ENCODE peak calls at places on chromosome 14, in nine cellular contexts. P is nephron progenitor cell, K is lung, Y is PC-9, B is sigmoid colon, T is fibroblast of lung, A is neural crest cell, F is HL-60, V is osteocyte. Z is an unnamed sample.

GRCh38 chr14:37047226-37047625 is 125.2 kb downstream of the SLC25A21 start:
- DNase-seq in P (no peak), K (no peak), Y (no peak), B (no peak), T (peak), A (no peak), F (no peak), V (no peak), Z (no peak)

GRCh38 chr14:70924521-70924920 is 17.3 kb downstream of the PCNX1 start:
- DNase-seq in P (no peak), K (no peak), Y (no peak), B (no peak), T (no peak), A (no peak), F (no peak), V (no peak), Z (no peak)

GRCh38 chr14:60349663-60350365 is 100.8 kb downstream of the PPM1A start:
- DNase-seq in P (peak), K (no peak), Y (peak), B (no peak), T (peak), A (no peak), F (peak), V (no peak), Z (no peak)

GRCh38 chr14:93128785-93129459 is 13.2 kb upstream of the ITPK1 start:
- DNase-seq in P (no peak), K (no peak), Y (no peak), B (no peak), T (no peak), A (no peak), F (no peak), V (no peak), Z (no peak)

GRCh38 chr14:106883218-106883692 is 1356.9 kb downstream of the TMEM121 start:
- DNase-seq in P (peak), K (no peak), Y (no peak), B (no peak), T (no peak), A (no peak), F (peak), V (peak), Z (no peak)

GRCh38 chr14:34270361-34270760 is 191.7 kb downstream of the SPTSSA start:
- DNase-seq in P (no peak), K (no peak), Y (no peak), B (no peak), T (peak), A (no peak), F (no peak), V (no peak), Z (no peak)

GRCh38 chr14:105857816-105858675 is 331.7 kb downstream of the TMEM121 start:
- DNase-seq in P (no peak), K (no peak), Y (no peak), B (peak), T (no peak), A (no peak), F (no peak), V (peak), Z (no peak)

GRCh38 chr14:103483600-103483999 is 39.0 kb downstream of the CKB start:
- DNase-seq in P (no peak), K (no peak), Y (peak), B (no peak), T (peak), A (no peak), F (no peak), V (peak), Z (no peak)

GRCh38 chr14:38716871-38717270 is 386.2 kb downstream of the SEC23A start:
- DNase-seq in P (no peak), K (no peak), Y (no peak), B (no peak), T (peak), A (no peak), F (no peak), V (no peak), Z (no peak)

GRCh38 chr14:76710093-76711010 is 50.9 kb upstream of the VASH1 start:
- DNase-seq in P (peak), K (no peak), Y (peak), B (no peak), T (peak), A (peak), F (peak), V (peak), Z (no peak)

GRCh38 chr14:24920265-24921080 is 129.5 kb downstream of the STXBP6 start:
- DNase-seq in P (no peak), K (no peak), Y (no peak), B (no peak), T (no peak), A (no peak), F (no peak), V (no peak), Z (no peak)

GRCh38 chr14:106185837-106186233 is 659.5 kb downstream of the TMEM121 start:
- DNase-seq in P (no peak), K (no peak), Y (no peak), B (no peak), T (no peak), A (no peak), F (no peak), V (no peak), Z (no peak)

GRCh38 chr14:103542545-103543088 is 13.6 kb downstream of the TRMT61A start:
- DNase-seq in P (peak), K (no peak), Y (peak), B (peak), T (no peak), A (peak), F (no peak), V (no peak), Z (peak)

GRCh38 chr14:88802596-88802995 is 9.8 kb upstream of the EML5 start:
- DNase-seq in P (no peak), K (no peak), Y (no peak), B (no peak), T (no peak), A (no peak), F (no peak), V (no peak), Z (no peak)

GRCh38 chr14:67680121-67680602 is 5.7 kb upstream of the VTI1B start:
- DNase-seq in P (no peak), K (no peak), Y (no peak), B (no peak), T (peak), A (no peak), F (no peak), V (no peak), Z (no peak)

GRCh38 chr14:30751646-30752416 is 122.5 kb upstream of the COCH start:
- DNase-seq in P (no peak), K (no peak), Y (no peak), B (no peak), T (no peak), A (no peak), F (no peak), V (no peak), Z (no peak)

GRCh38 chr14:103882503-103883262 is 35.3 kb upstream of the PPP1R13B start:
- DNase-seq in P (no peak), K (no peak), Y (no peak), B (no peak), T (no peak), A (no peak), F (no peak), V (no peak), Z (no peak)

GRCh38 chr14:44657688-44658388 is 150.8 kb upstream of the FSCB start:
- DNase-seq in P (no peak), K (no peak), Y (peak), B (no peak), T (peak), A (no peak), F (no peak), V (no peak), Z (no peak)

GRCh38 chr14:94638330-94638729 is 26.1 kb downstream of the SERPINA3 start:
- DNase-seq in P (no peak), K (no peak), Y (no peak), B (peak), T (peak), A (no peak), F (no peak), V (no peak), Z (no peak)

GRCh38 chr14:66717571-66718140 is 209.7 kb downstream of the GPHN start:
- DNase-seq in P (no peak), K (no peak), Y (no peak), B (no peak), T (no peak), A (no peak), F (peak), V (no peak), Z (no peak)

GRCh38 chr14:68089146-68089715 is 269.7 kb downstream of the RAD51B start:
- DNase-seq in P (peak), K (no peak), Y (no peak), B (peak), T (peak), A (no peak), F (no peak), V (no peak), Z (no peak)

GRCh38 chr14:92789457-92790089 is 4.5 kb upstream of the GOLGA5 start:
- DNase-seq in P (no peak), K (no peak), Y (no peak), B (no peak), T (peak), A (no peak), F (no peak), V (no peak), Z (no peak)

GRCh38 chr14:80587096-80587724 is 354.3 kb downstream of the CEP128 start:
- DNase-seq in P (no peak), K (no peak), Y (no peak), B (no peak), T (peak), A (no peak), F (peak), V (no peak), Z (no peak)

GRCh38 chr14:34450958-34451357 is 11.1 kb downstream of the SPTSSA start:
- DNase-seq in P (no peak), K (no peak), Y (no peak), B (no peak), T (no peak), A (no peak), F (no peak), V (no peak), Z (no peak)

GRCh38 chr14:56733396-56733795 is 76.9 kb downstream of the OTX2 start:
- DNase-seq in P (no peak), K (no peak), Y (no peak), B (no peak), T (no peak), A (no peak), F (no peak), V (peak), Z (no peak)

GRCh38 chr14:22190411-22191191 is 398.4 kb downstream of the DAD1 start:
- DNase-seq in P (no peak), K (no peak), Y (peak), B (no peak), T (peak), A (no peak), F (no peak), V (no peak), Z (no peak)

GRCh38 chr14:103711516-103712431 is 3.5 kb downstream of the XRCC3 start:
- DNase-seq in P (no peak), K (peak), Y (peak), B (peak), T (no peak), A (no peak), F (no peak), V (no peak), Z (no peak)

GRCh38 chr14:85178869-85179268 is 351.1 kb upstream of the FLRT2 start:
- DNase-seq in P (no peak), K (no peak), Y (no peak), B (no peak), T (no peak), A (no peak), F (no peak), V (no peak), Z (no peak)

GRCh38 chr14:22099942-22100763 is 426.5 kb upstream of the OR4E1 start:
- DNase-seq in P (peak), K (peak), Y (no peak), B (peak), T (peak), A (peak), F (peak), V (no peak), Z (peak)

GRCh38 chr14:88995437-88996198 is 171.2 kb downstream of the TTC8 start:
- DNase-seq in P (no peak), K (peak), Y (no peak), B (no peak), T (peak), A (no peak), F (no peak), V (no peak), Z (no peak)

GRCh38 chr14:31038521-31039166 is 12.5 kb upstream of the STRN3 start:
- DNase-seq in P (no peak), K (no peak), Y (no peak), B (no peak), T (peak), A (no peak), F (no peak), V (no peak), Z (no peak)

GRCh38 chr14:55979096-55979495 is 139.1 kb upstream of the PELI2 start:
- DNase-seq in P (no peak), K (no peak), Y (no peak), B (no peak), T (no peak), A (no peak), F (no peak), V (no peak), Z (no peak)

GRCh38 chr14:87133073-87133815 is 859.7 kb downstream of the GALC start:
- DNase-seq in P (no peak), K (no peak), Y (no peak), B (no peak), T (peak), A (no peak), F (no peak), V (no peak), Z (no peak)

GRCh38 chr14:79605863-79606262 is 605.4 kb downstream of the DIO2 start:
- DNase-seq in P (no peak), K (no peak), Y (no peak), B (no peak), T (peak), A (no peak), F (no peak), V (no peak), Z (no peak)

GRCh38 chr14:100059433-100059781 is 5.8 kb upstream of the EVL start:
- DNase-seq in P (no peak), K (no peak), Y (peak), B (no peak), T (no peak), A (no peak), F (no peak), V (no peak), Z (no peak)

GRCh38 chr14:100058777-100059432 is 6.3 kb upstream of the EVL start:
- DNase-seq in P (no peak), K (no peak), Y (no peak), B (no peak), T (no peak), A (no peak), F (no peak), V (no peak), Z (no peak)

GRCh38 chr14:100054553-100055075 is 10.6 kb upstream of the EVL start:
- DNase-seq in P (no peak), K (no peak), Y (no peak), B (no peak), T (no peak), A (no peak), F (no peak), V (no peak), Z (no peak)

GRCh38 chr14:100056431-100056830 is 8.8 kb upstream of the EVL start:
- DNase-seq in P (no peak), K (no peak), Y (no peak), B (no peak), T (peak), A (no peak), F (no peak), V (no peak), Z (no peak)

DNA sequence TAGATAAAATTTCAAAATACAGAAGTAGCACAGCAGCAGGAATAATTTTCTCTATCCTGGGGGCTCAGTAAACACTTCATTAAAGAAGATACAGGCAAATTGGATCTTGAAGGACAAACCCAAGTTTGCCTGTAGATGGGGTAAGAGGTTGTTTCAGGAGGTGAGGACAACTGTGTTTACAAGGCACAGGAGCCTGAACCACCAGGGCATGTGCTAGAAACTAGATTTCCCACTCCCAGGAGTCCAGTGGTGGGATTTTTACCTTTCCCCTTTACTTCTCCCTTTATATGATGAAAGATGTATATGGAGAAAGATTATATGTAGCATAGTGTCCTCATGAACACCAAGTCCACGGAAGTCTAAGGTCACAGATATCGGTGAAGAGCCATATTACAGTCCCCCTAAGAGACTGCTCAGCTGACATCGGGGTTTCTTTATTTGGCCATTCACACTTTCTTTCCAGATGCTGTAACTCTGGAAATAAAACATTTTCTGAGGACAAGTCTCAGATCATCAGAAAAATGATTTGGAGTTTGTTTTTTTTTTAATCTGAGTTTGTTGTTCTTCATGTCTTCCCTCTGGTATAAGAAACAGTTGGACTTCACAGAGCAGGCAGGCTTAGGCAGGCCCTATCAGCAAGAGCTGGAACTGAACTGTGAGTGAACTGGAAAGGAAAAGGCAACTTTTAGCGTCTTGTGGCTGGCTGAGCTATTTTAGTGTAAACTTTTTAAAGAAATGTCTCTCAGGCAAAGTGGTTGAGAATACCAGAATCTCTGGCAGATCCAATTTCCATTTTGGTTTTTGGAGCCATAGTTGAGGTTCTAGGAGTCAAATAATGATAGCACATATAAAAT is 8.0 kb upstream of the EVL start:
- DNase-seq in P (no peak), K (no peak), Y (no peak), B (no peak), T (no peak), A (no peak), F (peak), V (no peak), Z (no peak)
- TF ChIP-seq CTCF in P (no peak), K (peak), Y (peak), B (no peak), T (peak), A (no peak), F (no peak), V (peak), Z (no peak)

GRCh38 chr14:73723799-73724621 is 9.8 kb upstream of the PNMA1 start:
- DNase-seq in P (no peak), K (peak), Y (peak), B (peak), T (peak), A (no peak), F (peak), V (peak), Z (no peak)
- TF ChIP-seq CTCF in P (no peak), K (no peak), Y (peak), B (peak), T (no peak), A (no peak), F (no peak), V (peak), Z (no peak)

GRCh38 chr14:69325646-69326265 is 65.8 kb downstream of the GALNT16 start:
- DNase-seq in P (no peak), K (no peak), Y (no peak), B (peak), T (no peak), A (no peak), F (no peak), V (no peak), Z (no peak)
- TF ChIP-seq CTCF in P (no peak), K (no peak), Y (peak), B (no peak), T (no peak), A (no peak), F (no peak), V (no peak), Z (peak)

GRCh38 chr14:32226051-32226450 is 23.0 kb upstream of the RNU6-8 start:
- DNase-seq in P (no peak), K (no peak), Y (no peak), B (no peak), T (peak), A (no peak), F (no peak), V (no peak), Z (no peak)

GRCh38 chr14:32230181-32230580 is 27.1 kb upstream of the RNU6-8 start:
- DNase-seq in P (no peak), K (no peak), Y (no peak), B (no peak), T (peak), A (no peak), F (no peak), V (no peak), Z (no peak)

GRCh38 chr14:32225378-32225920 is 22.4 kb upstream of the RNU6-8 start:
- DNase-seq in P (no peak), K (no peak), Y (no peak), B (no peak), T (no peak), A (no peak), F (no peak), V (no peak), Z (no peak)

GRCh38 chr14:32230695-32231280 is 27.7 kb upstream of the RNU6-8 start:
- DNase-seq in P (no peak), K (no peak), Y (no peak), B (no peak), T (peak), A (no peak), F (no peak), V (no peak), Z (no peak)

GRCh38 chr14:32224731-32225377 is 21.8 kb upstream of the RNU6-8 start:
- DNase-seq in P (no peak), K (no peak), Y (no peak), B (peak), T (peak), A (no peak), F (no peak), V (no peak), Z (no peak)
- TF ChIP-seq CTCF in P (peak), K (no peak), Y (peak), B (peak), T (peak), A (peak), F (no peak), V (peak), Z (peak)

GRCh38 chr14:52583544-52583943 is 30.9 kb downstream of the GPR137C start:
- DNase-seq in P (no peak), K (no peak), Y (no peak), B (no peak), T (peak), A (no peak), F (no peak), V (no peak), Z (no peak)
- TF ChIP-seq CTCF in P (no peak), K (no peak), Y (no peak), B (no peak), T (no peak), A (no peak), F (no peak), V (no peak), Z (no peak)

GRCh38 chr14:102285106-102285505 is 19.9 kb downstream of the MOK start:
- DNase-seq in P (no peak), K (no peak), Y (no peak), B (no peak), T (no peak), A (no peak), F (no peak), V (no peak), Z (no peak)
- TF ChIP-seq CTCF in P (no peak), K (no peak), Y (no peak), B (no peak), T (no peak), A (no peak), F (no peak), V (no peak), Z (no peak)

GRCh38 chr14:65359503-65359902 is 53.0 kb upstream of the FUT8 start:
- DNase-seq in P (no peak), K (no peak), Y (no peak), B (no peak), T (peak), A (no peak), F (no peak), V (no peak), Z (no peak)
- TF ChIP-seq CTCF in P (no peak), K (no peak), Y (peak), B (no peak), T (no peak), A (peak), F (no peak), V (peak), Z (no peak)

GRCh38 chr14:54877015-54877702 is 25.5 kb downstream of the GCH1 start:
- DNase-seq in P (no peak), K (no peak), Y (no peak), B (no peak), T (peak), A (no peak), F (no peak), V (no peak), Z (no peak)

GRCh38 chr14:54877703-54878021 is 25.0 kb downstream of the GCH1 start:
- DNase-seq in P (no peak), K (no peak), Y (no peak), B (no peak), T (no peak), A (no peak), F (no peak), V (no peak), Z (no peak)

GRCh38 chr14:54882521-54882920 is 20.1 kb downstream of the GCH1 start:
- DNase-seq in P (no peak), K (no peak), Y (no peak), B (no peak), T (no peak), A (no peak), F (no peak), V (no peak), Z (no peak)

GRCh38 chr14:54881761-54882401 is 20.7 kb downstream of the GCH1 start:
- DNase-seq in P (no peak), K (no peak), Y (no peak), B (no peak), T (no peak), A (no peak), F (no peak), V (no peak), Z (no peak)

DNA sequence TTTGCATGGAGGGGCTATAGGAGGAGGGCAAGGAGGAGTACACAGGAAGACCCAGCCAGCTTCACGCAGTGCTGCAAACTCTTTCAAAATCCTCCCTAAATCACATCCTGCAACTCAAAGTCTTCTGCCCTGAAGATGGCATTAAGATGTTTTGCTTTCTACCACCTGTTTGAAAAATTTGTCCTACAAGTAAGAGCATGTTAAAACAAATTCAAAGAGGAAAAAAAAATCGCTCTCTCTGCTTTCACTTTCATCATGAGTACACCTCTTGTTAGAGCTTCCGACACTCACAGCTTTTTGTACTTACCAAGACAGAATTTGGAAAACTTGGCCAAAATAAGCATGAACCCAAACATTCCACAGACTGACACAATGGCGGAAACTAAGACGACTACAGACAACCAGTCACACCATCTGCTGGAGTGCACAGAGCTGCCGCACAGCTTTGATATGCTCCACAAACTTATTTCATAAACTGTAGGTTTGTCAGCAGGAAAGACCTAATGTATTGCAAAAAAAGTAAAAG is 21.3 kb downstream of the GCH1 start:
- DNase-seq in P (no peak), K (no peak), Y (no peak), B (no peak), T (peak), A (no peak), F (no peak), V (no peak), Z (no peak)
- TF ChIP-seq CTCF in P (no peak), K (no peak), Y (no peak), B (no peak), T (no peak), A (no peak), F (no peak), V (no peak), Z (no peak)

Z was measured in progenitor cell of endocrine pancreas.